ENCODE peak calls at places on chromosome X, in five cellular contexts. One of them, this sample, is unnamed.

GRCh38 chrX:107603433-107604159 is 24.7 kb upstream of the PRPS1 start:
- DNase-seq in nephron progenitor cell: no peak
- DNase-seq in ovary: no peak
- DNase-seq in AG10803: no peak
- DNase-seq in pancreas: peak; percentile 56
- DNase-seq in this sample: no peak

GRCh38 chrX:70762285-70762684 is 146.2 kb downstream of the TEX11 start:
- DNase-seq in nephron progenitor cell: no peak
- DNase-seq in ovary: no peak
- DNase-seq in AG10803: no peak
- DNase-seq in pancreas: no peak
- DNase-seq in this sample: no peak

GRCh38 chrX:108735680-108736508 is 469 bp downstream of the IRS4 start:
- DNase-seq in nephron progenitor cell: peak; percentile 56
- DNase-seq in ovary: peak; percentile 29
- DNase-seq in AG10803: no peak
- DNase-seq in pancreas: peak; percentile 48
- DNase-seq in this sample: peak; percentile 21

GRCh38 chrX:70494441-70494840 is 49.8 kb downstream of the DLG3 start:
- DNase-seq in nephron progenitor cell: no peak
- DNase-seq in ovary: no peak
- DNase-seq in AG10803: no peak
- DNase-seq in pancreas: no peak
- DNase-seq in this sample: no peak

GRCh38 chrX:17405225-17405969 is 30.4 kb downstream of the NHS start:
- DNase-seq in nephron progenitor cell: no peak
- DNase-seq in ovary: no peak
- DNase-seq in AG10803: peak; percentile 50
- DNase-seq in pancreas: no peak
- DNase-seq in this sample: no peak

GRCh38 chrX:20521245-20521644 is 254.5 kb upstream of the RPS6KA3 start:
- DNase-seq in nephron progenitor cell: no peak
- DNase-seq in ovary: no peak
- DNase-seq in AG10803: peak; percentile 63
- DNase-seq in pancreas: no peak
- DNase-seq in this sample: no peak

GRCh38 chrX:19410259-19410658 is 66.5 kb downstream of the PDHA1 start:
- DNase-seq in nephron progenitor cell: no peak
- DNase-seq in ovary: no peak
- DNase-seq in AG10803: no peak
- DNase-seq in pancreas: no peak
- DNase-seq in this sample: no peak

GRCh38 chrX:40806511-40807220 is 71.3 kb upstream of the MED14 start:
- DNase-seq in nephron progenitor cell: no peak
- DNase-seq in ovary: no peak
- DNase-seq in AG10803: no peak
- DNase-seq in pancreas: no peak
- DNase-seq in this sample: no peak

GRCh38 chrX:79270401-79270800 is 96.7 kb downstream of the ITM2A start:
- DNase-seq in nephron progenitor cell: peak; percentile 33
- DNase-seq in ovary: peak; percentile 22
- DNase-seq in AG10803: no peak
- DNase-seq in pancreas: no peak
- DNase-seq in this sample: peak; percentile 26

GRCh38 chrX:25006586-25007058 is 9.1 kb downstream of the ARX start:
- DNase-seq in nephron progenitor cell: no peak
- DNase-seq in ovary: no peak
- DNase-seq in AG10803: no peak
- DNase-seq in pancreas: no peak
- DNase-seq in this sample: no peak

GRCh38 chrX:85611926-85612325 is 232.5 kb upstream of the POF1B start:
- DNase-seq in nephron progenitor cell: no peak
- DNase-seq in ovary: no peak
- DNase-seq in AG10803: peak; percentile 4
- DNase-seq in pancreas: no peak
- DNase-seq in this sample: peak; percentile 11

GRCh38 chrX:101357166-101357795 is 8.7 kb upstream of the TIMM8A start:
- DNase-seq in nephron progenitor cell: no peak
- DNase-seq in ovary: no peak
- DNase-seq in AG10803: peak; percentile 2
- DNase-seq in pancreas: no peak
- DNase-seq in this sample: no peak

GRCh38 chrX:82384401-82384800 is 1123.7 kb upstream of the POU3F4 start:
- DNase-seq in nephron progenitor cell: no peak
- DNase-seq in ovary: no peak
- DNase-seq in AG10803: no peak
- DNase-seq in pancreas: no peak
- DNase-seq in this sample: no peak

GRCh38 chrX:12974797-12975669 is at the start of gene TMSB4X:
- DNase-seq in nephron progenitor cell: peak; percentile 78
- DNase-seq in ovary: peak; percentile 89
- DNase-seq in AG10803: peak; percentile 83
- DNase-seq in pancreas: peak; percentile 93
- DNase-seq in this sample: peak; percentile 74

GRCh38 chrX:153952373-153953026 is 8.1 kb upstream of the RENBP start:
- DNase-seq in nephron progenitor cell: no peak
- DNase-seq in ovary: no peak
- DNase-seq in AG10803: no peak
- DNase-seq in pancreas: no peak
- DNase-seq in this sample: no peak

GRCh38 chrX:1185556-1185955 is 26.9 kb downstream of the CRLF2 start:
- DNase-seq in nephron progenitor cell: no peak
- DNase-seq in ovary: no peak
- DNase-seq in AG10803: no peak
- DNase-seq in pancreas: no peak
- DNase-seq in this sample: no peak

GRCh38 chrX:87661761-87662160 is 144.2 kb downstream of the KLHL4 start:
- DNase-seq in nephron progenitor cell: no peak
- DNase-seq in ovary: no peak
- DNase-seq in AG10803: no peak
- DNase-seq in pancreas: no peak
- DNase-seq in this sample: no peak

GRCh38 chrX:2572740-2573139 is 72.0 kb upstream of the DHRSX start:
- DNase-seq in nephron progenitor cell: no peak
- DNase-seq in ovary: no peak
- DNase-seq in AG10803: no peak
- DNase-seq in pancreas: no peak
- DNase-seq in this sample: no peak

GRCh38 chrX:24561121-24561520 is 86.0 kb downstream of the PCYT1B start:
- DNase-seq in nephron progenitor cell: no peak
- DNase-seq in ovary: no peak
- DNase-seq in AG10803: peak; percentile 7
- DNase-seq in pancreas: no peak
- DNase-seq in this sample: peak; percentile 51

GRCh38 chrX:39883664-39884063 is 214.1 kb downstream of the BCOR start:
- DNase-seq in nephron progenitor cell: no peak
- DNase-seq in ovary: no peak
- DNase-seq in AG10803: no peak
- DNase-seq in pancreas: no peak
- DNase-seq in this sample: no peak

GRCh38 chrX:2316534-2316933 is 184.2 kb downstream of the DHRSX start:
- DNase-seq in nephron progenitor cell: no peak
- DNase-seq in ovary: no peak
- DNase-seq in AG10803: peak; percentile 11
- DNase-seq in pancreas: no peak
- DNase-seq in this sample: no peak

GRCh38 chrX:39576081-39576701 is 521.6 kb downstream of the BCOR start:
- DNase-seq in nephron progenitor cell: peak; percentile 18
- DNase-seq in ovary: no peak
- DNase-seq in AG10803: no peak
- DNase-seq in pancreas: peak; percentile 39
- DNase-seq in this sample: no peak

GRCh38 chrX:22039541-22039940 is 7.4 kb downstream of the PHEX start:
- DNase-seq in nephron progenitor cell: no peak
- DNase-seq in ovary: no peak
- DNase-seq in AG10803: no peak
- DNase-seq in pancreas: no peak
- DNase-seq in this sample: no peak

GRCh38 chrX:113514906-113515305 is 674.3 kb upstream of the AMOT start:
- DNase-seq in nephron progenitor cell: no peak
- DNase-seq in ovary: no peak
- DNase-seq in AG10803: no peak
- DNase-seq in pancreas: no peak
- DNase-seq in this sample: no peak

DNA sequence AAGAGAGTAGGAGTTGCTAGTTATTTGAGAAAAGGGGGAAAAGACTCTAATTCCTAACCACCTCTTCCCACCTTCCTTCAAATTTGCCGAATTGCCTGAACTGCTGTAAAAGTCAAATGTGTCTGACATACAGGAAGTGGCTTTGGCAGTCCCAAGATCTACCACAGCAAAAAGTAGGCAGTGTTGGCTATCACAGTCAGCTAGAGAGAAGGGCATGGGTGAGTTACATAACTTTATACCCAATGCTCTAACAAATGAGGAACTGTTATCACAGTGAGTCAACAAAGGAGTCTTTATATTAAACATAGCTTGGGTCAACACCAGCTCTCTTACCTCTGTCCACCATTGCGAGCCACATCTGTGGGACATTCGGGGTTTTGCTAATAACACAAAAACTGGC is 2.4 kb upstream of the MBNL3 start:
- DNase-seq in nephron progenitor cell: no peak
- DNase-seq in ovary: no peak
- DNase-seq in AG10803: no peak
- DNase-seq in pancreas: no peak
- DNase-seq in this sample: no peak
- TF ChIP-seq CTCF in nephron progenitor cell: no peak
- TF ChIP-seq CTCF in ovary: no peak
- TF ChIP-seq CTCF in AG10803: no peak
- TF ChIP-seq CTCF in pancreas: no peak
- TF ChIP-seq CTCF in this sample: no peak

GRCh38 chrX:149504915-149505651 is at the start of gene IDS:
- DNase-seq in nephron progenitor cell: peak; percentile 85
- DNase-seq in ovary: peak; percentile 91
- DNase-seq in AG10803: peak; percentile 81
- DNase-seq in pancreas: peak; percentile 94
- DNase-seq in this sample: peak; percentile 87
- TF ChIP-seq CTCF in nephron progenitor cell: no peak
- TF ChIP-seq CTCF in ovary: no peak
- TF ChIP-seq CTCF in AG10803: no peak
- TF ChIP-seq CTCF in pancreas: no peak
- TF ChIP-seq CTCF in this sample: no peak

GRCh38 chrX:123550829-123551228 is 182.0 kb downstream of the THOC2 start:
- DNase-seq in nephron progenitor cell: no peak
- DNase-seq in ovary: no peak
- DNase-seq in AG10803: no peak
- DNase-seq in pancreas: no peak
- DNase-seq in this sample: no peak
- TF ChIP-seq CTCF in nephron progenitor cell: no peak
- TF ChIP-seq CTCF in ovary: no peak
- TF ChIP-seq CTCF in AG10803: no peak
- TF ChIP-seq CTCF in pancreas: no peak
- TF ChIP-seq CTCF in this sample: no peak

DNA sequence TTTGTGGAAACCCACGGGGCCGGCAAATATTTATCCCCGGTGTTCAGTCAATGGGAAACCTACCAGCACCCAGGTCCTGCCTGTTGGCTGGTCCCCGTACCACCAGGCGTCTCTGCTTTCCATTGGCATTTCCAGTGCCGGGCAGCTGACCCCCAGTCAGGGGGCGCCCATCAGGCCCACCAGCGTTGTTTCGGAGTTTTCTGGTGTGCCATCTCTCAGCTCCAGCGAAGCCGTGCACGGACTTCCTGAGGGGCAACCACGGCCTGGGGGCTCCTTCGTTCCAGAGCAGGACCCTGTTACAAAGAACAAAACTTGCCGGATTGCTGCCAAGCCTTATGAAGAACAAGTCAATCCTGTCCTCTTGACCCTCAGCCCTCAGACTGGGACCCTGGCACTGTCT is 32.7 kb downstream of the BCORL1 start:
- DNase-seq in nephron progenitor cell: no peak
- DNase-seq in ovary: no peak
- DNase-seq in AG10803: no peak
- DNase-seq in pancreas: no peak
- DNase-seq in this sample: no peak
- TF ChIP-seq CTCF in nephron progenitor cell: no peak
- TF ChIP-seq CTCF in ovary: no peak
- TF ChIP-seq CTCF in AG10803: no peak
- TF ChIP-seq CTCF in pancreas: no peak
- TF ChIP-seq CTCF in this sample: no peak

GRCh38 chrX:115906881-115907280 is 263.7 kb upstream of the AGTR2 start:
- DNase-seq in nephron progenitor cell: no peak
- DNase-seq in ovary: no peak
- DNase-seq in AG10803: no peak
- DNase-seq in pancreas: no peak
- DNase-seq in this sample: no peak

GRCh38 chrX:115902995-115903394 is 267.5 kb upstream of the AGTR2 start:
- DNase-seq in nephron progenitor cell: no peak
- DNase-seq in ovary: no peak
- DNase-seq in AG10803: no peak
- DNase-seq in pancreas: no peak
- DNase-seq in this sample: no peak

GRCh38 chrX:115909017-115909416 is 261.5 kb upstream of the AGTR2 start:
- DNase-seq in nephron progenitor cell: no peak
- DNase-seq in ovary: no peak
- DNase-seq in AG10803: no peak
- DNase-seq in pancreas: no peak
- DNase-seq in this sample: no peak

GRCh38 chrX:115901241-115901640 is 269.3 kb upstream of the AGTR2 start:
- DNase-seq in nephron progenitor cell: no peak
- DNase-seq in ovary: no peak
- DNase-seq in AG10803: no peak
- DNase-seq in pancreas: no peak
- DNase-seq in this sample: no peak

GRCh38 chrX:115906276-115906675 is 264.3 kb upstream of the AGTR2 start:
- DNase-seq in nephron progenitor cell: no peak
- DNase-seq in ovary: no peak
- DNase-seq in AG10803: no peak
- DNase-seq in pancreas: no peak
- DNase-seq in this sample: no peak
- TF ChIP-seq CTCF in nephron progenitor cell: no peak
- TF ChIP-seq CTCF in ovary: no peak
- TF ChIP-seq CTCF in AG10803: no peak
- TF ChIP-seq CTCF in pancreas: no peak
- TF ChIP-seq CTCF in this sample: no peak

GRCh38 chrX:149312936-149313432 is 192.1 kb downstream of the IDS start:
- DNase-seq in nephron progenitor cell: no peak
- DNase-seq in ovary: no peak
- DNase-seq in AG10803: peak; percentile 34
- DNase-seq in pancreas: no peak
- DNase-seq in this sample: no peak
- TF ChIP-seq CTCF in nephron progenitor cell: no peak
- TF ChIP-seq CTCF in ovary: no peak
- TF ChIP-seq CTCF in AG10803: no peak
- TF ChIP-seq CTCF in pancreas: no peak
- TF ChIP-seq CTCF in this sample: no peak

GRCh38 chrX:115957862-115958490 is 212.6 kb upstream of the AGTR2 start:
- DNase-seq in nephron progenitor cell: no peak
- DNase-seq in ovary: no peak
- DNase-seq in AG10803: no peak
- DNase-seq in pancreas: peak; percentile 65
- DNase-seq in this sample: no peak
- TF ChIP-seq CTCF in nephron progenitor cell: no peak
- TF ChIP-seq CTCF in ovary: no peak
- TF ChIP-seq CTCF in AG10803: no peak
- TF ChIP-seq CTCF in pancreas: no peak
- TF ChIP-seq CTCF in this sample: peak; percentile 48

GRCh38 chrX:53831662-53832635 is 145.4 kb upstream of the HUWE1 start:
- DNase-seq in nephron progenitor cell: peak; percentile 19
- DNase-seq in ovary: no peak
- DNase-seq in AG10803: peak; percentile 8
- DNase-seq in pancreas: no peak
- DNase-seq in this sample: peak; percentile 55
- TF ChIP-seq CTCF in nephron progenitor cell: peak; percentile 29
- TF ChIP-seq CTCF in ovary: no peak
- TF ChIP-seq CTCF in AG10803: peak; percentile 50
- TF ChIP-seq CTCF in pancreas: peak; percentile 8
- TF ChIP-seq CTCF in this sample: peak; percentile 48

This sample was measured in GM13977.